ENCODE peak calls at places on chromosomes 1 and 21, in six cellular contexts. D is H9, Y is NCI-H748 treated with DMSO at 0.1 percent for 48 hours, O is ascending aorta, V is A673, W is coronary artery. Q is an unnamed sample.

GRCh38 chr1:46445773-46446256 is 43.8 kb upstream of the DMBX1 start:
- DNase-seq in D (no peak), Y (no peak), O (no peak), V (no peak), W (no peak), Q (no peak)

GRCh38 chr1:180781718-180782117 is 131.0 kb upstream of the KIAA1614 start:
- DNase-seq in D (no peak), Y (no peak), O (no peak), V (no peak), W (no peak), Q (no peak)

GRCh38 chr1:58857673-58858343 is 74.0 kb upstream of the JUN start:
- DNase-seq in D (no peak), Y (no peak), O (no peak), V (no peak), W (no peak), Q (no peak)

GRCh38 chr1:54069792-54070548 is 16.6 kb downstream of the TCEANC2 start:
- DNase-seq in D (no peak), Y (peak), O (no peak), V (peak), W (no peak), Q (no peak)

GRCh38 chr1:243732627-243733026 is 117.4 kb downstream of the AKT3 start:
- DNase-seq in D (no peak), Y (peak), O (no peak), V (no peak), W (no peak), Q (no peak)

GRCh38 chr1:87115317-87115885 is 201.0 kb downstream of the HS2ST1 start:
- DNase-seq in D (no peak), Y (no peak), O (no peak), V (peak), W (no peak), Q (no peak)

GRCh38 chr1:180501865-180502360 is 464 bp downstream of the ACBD6 start:
- DNase-seq in D (peak), Y (peak), O (no peak), V (no peak), W (peak), Q (no peak)

GRCh38 chr21:16535100-16535418 is 805.3 kb downstream of the USP25 start:
- DNase-seq in D (no peak), Y (no peak), O (peak), V (peak), W (peak), Q (peak)

GRCh38 chr1:241269116-241269515 is 87.9 kb downstream of the RGS7 start:
- DNase-seq in D (peak), Y (no peak), O (no peak), V (no peak), W (no peak), Q (no peak)

GRCh38 chr1:61757945-61758344 is 15.7 kb downstream of the PATJ start:
- DNase-seq in D (no peak), Y (no peak), O (no peak), V (no peak), W (no peak), Q (no peak)

GRCh38 chr1:7470904-7471638 is 300.0 kb upstream of the VAMP3 start:
- DNase-seq in D (no peak), Y (no peak), O (peak), V (peak), W (peak), Q (peak)

GRCh38 chr1:201020647-201021332 is 2.7 kb downstream of the KIF21B start:
- DNase-seq in D (peak), Y (no peak), O (no peak), V (peak), W (no peak), Q (no peak)

GRCh38 chr1:109719337-109719837 is 7.3 kb downstream of the GSTM5 start:
- DNase-seq in D (no peak), Y (no peak), O (no peak), V (peak), W (no peak), Q (no peak)

GRCh38 chr1:30964706-30965105 is 56.1 kb upstream of the SDC3 start:
- DNase-seq in D (no peak), Y (no peak), O (no peak), V (no peak), W (no peak), Q (no peak)

GRCh38 chr1:26285366-26286063 is 5.6 kb downstream of the SH3BGRL3 start:
- DNase-seq in D (peak), Y (no peak), O (no peak), V (peak), W (no peak), Q (no peak)

GRCh38 chr1:26373281-26373680 is 731 bp upstream of the ZNF683 start:
- DNase-seq in D (no peak), Y (no peak), O (no peak), V (no peak), W (no peak), Q (no peak)

GRCh38 chr1:240732390-240732789 is 120.4 kb upstream of the GREM2 start:
- DNase-seq in D (no peak), Y (peak), O (no peak), V (peak), W (no peak), Q (no peak)

GRCh38 chr1:11731719-11732283 is 4.1 kb upstream of the AGTRAP start:
- DNase-seq in D (peak), Y (no peak), O (no peak), V (peak), W (no peak), Q (no peak)

GRCh38 chr1:152495066-152495675 is 15.4 kb upstream of the LCE5A start:
- DNase-seq in D (no peak), Y (peak), O (no peak), V (peak), W (no peak), Q (no peak)

GRCh38 chr1:232252719-232253118 is 377.2 kb downstream of the SIPA1L2 start:
- DNase-seq in D (peak), Y (no peak), O (no peak), V (peak), W (no peak), Q (no peak)

GRCh38 chr1:15029036-15029435 is 124.5 kb upstream of the TMEM51 start:
- DNase-seq in D (no peak), Y (no peak), O (no peak), V (no peak), W (no peak), Q (no peak)

GRCh38 chr1:68959631-68960030 is 462.7 kb upstream of the DEPDC1 start:
- DNase-seq in D (no peak), Y (no peak), O (no peak), V (no peak), W (no peak), Q (no peak)

GRCh38 chr1:1677718-1678580 is 14.6 kb downstream of the SLC35E2B start:
- DNase-seq in D (no peak), Y (no peak), O (no peak), V (no peak), W (no peak), Q (no peak)

GRCh38 chr21:34113842-34114241 is 40.5 kb downstream of the MRPS6 start:
- DNase-seq in D (no peak), Y (no peak), O (no peak), V (no peak), W (no peak), Q (no peak)

Q was measured in GOT3.